ENCODE peak calls at places on chromosome 4, in ten cellular contexts. One of them, this sample, is unnamed.

GRCh38 chr4:173074501-173074946 is 94.1 kb upstream of the GALNT7 start:
- DNase-seq in NCI-H1105 treated with DMSO at 0.1 percent for 48 hours: no peak
- DNase-seq in psoas muscle: no peak
- DNase-seq in effector memory CD8-positive, alpha-beta T cell: no peak
- DNase-seq in NCI-H524: peak; percentile 13
- DNase-seq in left lung: no peak
- DNase-seq in activated effector memory CD4-positive, alpha-beta T cell treated with anti-CD3 and anti-CD28 coated beads, Interleukin-2, amount 50 U/mL, for 16 hours: no peak
- DNase-seq in type B pancreatic cell: no peak
- DNase-seq in iris pigment epithelial cell: peak; percentile 95
- DNase-seq in NCI-H446: peak; percentile 19
- DNase-seq in this sample: no peak

GRCh38 chr4:95107635-95108034 is 349.9 kb downstream of the BMPR1B start:
- DNase-seq in psoas muscle: peak; percentile 19
- DNase-seq in NCI-H1105 treated with DMSO at 0.1 percent for 48 hours: no peak
- DNase-seq in effector memory CD8-positive, alpha-beta T cell: no peak
- DNase-seq in activated effector memory CD4-positive, alpha-beta T cell treated with anti-CD3 and anti-CD28 coated beads, Interleukin-2, amount 50 U/mL, for 16 hours: no peak
- DNase-seq in NCI-H446: no peak
- DNase-seq in NCI-H524: no peak
- DNase-seq in iris pigment epithelial cell: peak; percentile 68
- DNase-seq in left lung: no peak
- DNase-seq in type B pancreatic cell: no peak
- DNase-seq in this sample: no peak

GRCh38 chr4:69485130-69485529 is 10.6 kb downstream of the UGT2B4 start:
- DNase-seq in iris pigment epithelial cell: no peak
- DNase-seq in psoas muscle: no peak
- DNase-seq in activated effector memory CD4-positive, alpha-beta T cell treated with anti-CD3 and anti-CD28 coated beads, Interleukin-2, amount 50 U/mL, for 16 hours: no peak
- DNase-seq in NCI-H1105 treated with DMSO at 0.1 percent for 48 hours: no peak
- DNase-seq in type B pancreatic cell: no peak
- DNase-seq in NCI-H446: no peak
- DNase-seq in effector memory CD8-positive, alpha-beta T cell: no peak
- DNase-seq in left lung: no peak
- DNase-seq in NCI-H524: no peak
- DNase-seq in this sample: no peak

GRCh38 chr4:66964467-66964866 is 580.8 kb downstream of the CENPC start:
- DNase-seq in psoas muscle: no peak
- DNase-seq in NCI-H446: no peak
- DNase-seq in type B pancreatic cell: no peak
- DNase-seq in NCI-H1105 treated with DMSO at 0.1 percent for 48 hours: no peak
- DNase-seq in iris pigment epithelial cell: no peak
- DNase-seq in activated effector memory CD4-positive, alpha-beta T cell treated with anti-CD3 and anti-CD28 coated beads, Interleukin-2, amount 50 U/mL, for 16 hours: no peak
- DNase-seq in effector memory CD8-positive, alpha-beta T cell: no peak
- DNase-seq in left lung: no peak
- DNase-seq in NCI-H524: no peak
- DNase-seq in this sample: no peak

GRCh38 chr4:176745902-176746301 is 46.8 kb downstream of the VEGFC start:
- DNase-seq in psoas muscle: no peak
- DNase-seq in type B pancreatic cell: no peak
- DNase-seq in left lung: no peak
- DNase-seq in NCI-H1105 treated with DMSO at 0.1 percent for 48 hours: no peak
- DNase-seq in iris pigment epithelial cell: peak; percentile 10
- DNase-seq in NCI-H524: no peak
- DNase-seq in NCI-H446: no peak
- DNase-seq in effector memory CD8-positive, alpha-beta T cell: no peak
- DNase-seq in activated effector memory CD4-positive, alpha-beta T cell treated with anti-CD3 and anti-CD28 coated beads, Interleukin-2, amount 50 U/mL, for 16 hours: no peak
- DNase-seq in this sample: no peak

GRCh38 chr4:36316544-36317082 is 35.2 kb downstream of the DTHD1 start:
- DNase-seq in effector memory CD8-positive, alpha-beta T cell: no peak
- DNase-seq in iris pigment epithelial cell: peak; percentile 5
- DNase-seq in activated effector memory CD4-positive, alpha-beta T cell treated with anti-CD3 and anti-CD28 coated beads, Interleukin-2, amount 50 U/mL, for 16 hours: no peak
- DNase-seq in left lung: no peak
- DNase-seq in type B pancreatic cell: no peak
- DNase-seq in psoas muscle: no peak
- DNase-seq in NCI-H1105 treated with DMSO at 0.1 percent for 48 hours: no peak
- DNase-seq in NCI-H446: no peak
- DNase-seq in NCI-H524: no peak
- DNase-seq in this sample: no peak

GRCh38 chr4:6377626-6378492 is 94.6 kb downstream of the PPP2R2C start:
- DNase-seq in effector memory CD8-positive, alpha-beta T cell: no peak
- DNase-seq in left lung: peak; percentile 72
- DNase-seq in activated effector memory CD4-positive, alpha-beta T cell treated with anti-CD3 and anti-CD28 coated beads, Interleukin-2, amount 50 U/mL, for 16 hours: no peak
- DNase-seq in NCI-H446: no peak
- DNase-seq in NCI-H524: no peak
- DNase-seq in psoas muscle: no peak
- DNase-seq in iris pigment epithelial cell: no peak
- DNase-seq in type B pancreatic cell: no peak
- DNase-seq in NCI-H1105 treated with DMSO at 0.1 percent for 48 hours: no peak
- DNase-seq in this sample: no peak

GRCh38 chr4:174084542-174084941 is 198.9 kb downstream of the FBXO8 start:
- DNase-seq in activated effector memory CD4-positive, alpha-beta T cell treated with anti-CD3 and anti-CD28 coated beads, Interleukin-2, amount 50 U/mL, for 16 hours: no peak
- DNase-seq in NCI-H1105 treated with DMSO at 0.1 percent for 48 hours: no peak
- DNase-seq in NCI-H524: no peak
- DNase-seq in type B pancreatic cell: no peak
- DNase-seq in effector memory CD8-positive, alpha-beta T cell: no peak
- DNase-seq in psoas muscle: no peak
- DNase-seq in left lung: no peak
- DNase-seq in NCI-H446: no peak
- DNase-seq in iris pigment epithelial cell: no peak
- DNase-seq in this sample: no peak

GRCh38 chr4:169818063-169818679 is 60.4 kb upstream of the HPF1 start:
- DNase-seq in type B pancreatic cell: no peak
- DNase-seq in NCI-H524: no peak
- DNase-seq in activated effector memory CD4-positive, alpha-beta T cell treated with anti-CD3 and anti-CD28 coated beads, Interleukin-2, amount 50 U/mL, for 16 hours: no peak
- DNase-seq in iris pigment epithelial cell: no peak
- DNase-seq in psoas muscle: no peak
- DNase-seq in left lung: no peak
- DNase-seq in NCI-H1105 treated with DMSO at 0.1 percent for 48 hours: no peak
- DNase-seq in effector memory CD8-positive, alpha-beta T cell: no peak
- DNase-seq in NCI-H446: no peak
- DNase-seq in this sample: no peak

GRCh38 chr4:182929296-182929695 is 12.1 kb upstream of the DCTD start:
- DNase-seq in left lung: no peak
- DNase-seq in effector memory CD8-positive, alpha-beta T cell: no peak
- DNase-seq in activated effector memory CD4-positive, alpha-beta T cell treated with anti-CD3 and anti-CD28 coated beads, Interleukin-2, amount 50 U/mL, for 16 hours: no peak
- DNase-seq in type B pancreatic cell: no peak
- DNase-seq in NCI-H524: no peak
- DNase-seq in NCI-H1105 treated with DMSO at 0.1 percent for 48 hours: no peak
- DNase-seq in iris pigment epithelial cell: peak; percentile 95
- DNase-seq in NCI-H446: no peak
- DNase-seq in psoas muscle: no peak
- DNase-seq in this sample: no peak

GRCh38 chr4:166091914-166092510 is 219.0 kb downstream of the TLL1 start:
- DNase-seq in NCI-H1105 treated with DMSO at 0.1 percent for 48 hours: peak; percentile 52
- DNase-seq in activated effector memory CD4-positive, alpha-beta T cell treated with anti-CD3 and anti-CD28 coated beads, Interleukin-2, amount 50 U/mL, for 16 hours: no peak
- DNase-seq in type B pancreatic cell: no peak
- DNase-seq in effector memory CD8-positive, alpha-beta T cell: no peak
- DNase-seq in NCI-H446: peak; percentile 58
- DNase-seq in iris pigment epithelial cell: peak; percentile 38
- DNase-seq in NCI-H524: no peak
- DNase-seq in left lung: no peak
- DNase-seq in psoas muscle: no peak
- DNase-seq in this sample: no peak

GRCh38 chr4:74433541-74434172 is 11.3 kb upstream of the AREG start:
- DNase-seq in NCI-H524: no peak
- DNase-seq in activated effector memory CD4-positive, alpha-beta T cell treated with anti-CD3 and anti-CD28 coated beads, Interleukin-2, amount 50 U/mL, for 16 hours: no peak
- DNase-seq in left lung: no peak
- DNase-seq in psoas muscle: no peak
- DNase-seq in NCI-H446: no peak
- DNase-seq in type B pancreatic cell: no peak
- DNase-seq in NCI-H1105 treated with DMSO at 0.1 percent for 48 hours: no peak
- DNase-seq in iris pigment epithelial cell: no peak
- DNase-seq in effector memory CD8-positive, alpha-beta T cell: no peak
- DNase-seq in this sample: no peak

GRCh38 chr4:17511041-17511949 is 595 bp downstream of the QDPR start:
- DNase-seq in psoas muscle: peak; percentile 65
- DNase-seq in iris pigment epithelial cell: peak; percentile 55
- DNase-seq in effector memory CD8-positive, alpha-beta T cell: no peak
- DNase-seq in activated effector memory CD4-positive, alpha-beta T cell treated with anti-CD3 and anti-CD28 coated beads, Interleukin-2, amount 50 U/mL, for 16 hours: peak; percentile 81
- DNase-seq in NCI-H1105 treated with DMSO at 0.1 percent for 48 hours: no peak
- DNase-seq in left lung: peak; percentile 89
- DNase-seq in type B pancreatic cell: no peak
- DNase-seq in NCI-H446: peak; percentile 21
- DNase-seq in NCI-H524: peak; percentile 9
- DNase-seq in this sample: no peak

GRCh38 chr4:153735901-153736461 is 23.8 kb downstream of the RNF175 start:
- DNase-seq in NCI-H524: no peak
- DNase-seq in psoas muscle: no peak
- DNase-seq in activated effector memory CD4-positive, alpha-beta T cell treated with anti-CD3 and anti-CD28 coated beads, Interleukin-2, amount 50 U/mL, for 16 hours: no peak
- DNase-seq in NCI-H1105 treated with DMSO at 0.1 percent for 48 hours: no peak
- DNase-seq in left lung: no peak
- DNase-seq in NCI-H446: no peak
- DNase-seq in effector memory CD8-positive, alpha-beta T cell: no peak
- DNase-seq in type B pancreatic cell: no peak
- DNase-seq in iris pigment epithelial cell: peak; percentile 20
- DNase-seq in this sample: no peak

GRCh38 chr4:47145630-47146029 is 114.3 kb downstream of the GABRB1 start:
- DNase-seq in left lung: no peak
- DNase-seq in NCI-H446: peak; percentile 2
- DNase-seq in effector memory CD8-positive, alpha-beta T cell: no peak
- DNase-seq in NCI-H524: peak; percentile 32
- DNase-seq in iris pigment epithelial cell: peak; percentile 71
- DNase-seq in psoas muscle: no peak
- DNase-seq in activated effector memory CD4-positive, alpha-beta T cell treated with anti-CD3 and anti-CD28 coated beads, Interleukin-2, amount 50 U/mL, for 16 hours: no peak
- DNase-seq in type B pancreatic cell: no peak
- DNase-seq in NCI-H1105 treated with DMSO at 0.1 percent for 48 hours: no peak
- DNase-seq in this sample: no peak

GRCh38 chr4:8675383-8675782 is 82.8 kb downstream of the CPZ start:
- DNase-seq in type B pancreatic cell: no peak
- DNase-seq in left lung: no peak
- DNase-seq in psoas muscle: no peak
- DNase-seq in iris pigment epithelial cell: peak; percentile 7
- DNase-seq in activated effector memory CD4-positive, alpha-beta T cell treated with anti-CD3 and anti-CD28 coated beads, Interleukin-2, amount 50 U/mL, for 16 hours: no peak
- DNase-seq in NCI-H446: no peak
- DNase-seq in effector memory CD8-positive, alpha-beta T cell: no peak
- DNase-seq in NCI-H1105 treated with DMSO at 0.1 percent for 48 hours: no peak
- DNase-seq in NCI-H524: no peak
- DNase-seq in this sample: no peak

GRCh38 chr4:1261107-1261928 is 12.4 kb upstream of the CTBP1 start:
- DNase-seq in NCI-H524: no peak
- DNase-seq in psoas muscle: no peak
- DNase-seq in NCI-H446: no peak
- DNase-seq in type B pancreatic cell: no peak
- DNase-seq in effector memory CD8-positive, alpha-beta T cell: no peak
- DNase-seq in left lung: peak; percentile 61
- DNase-seq in iris pigment epithelial cell: no peak
- DNase-seq in NCI-H1105 treated with DMSO at 0.1 percent for 48 hours: no peak
- DNase-seq in activated effector memory CD4-positive, alpha-beta T cell treated with anti-CD3 and anti-CD28 coated beads, Interleukin-2, amount 50 U/mL, for 16 hours: no peak
- DNase-seq in this sample: no peak

GRCh38 chr4:56374956-56375355 is 12.3 kb downstream of the AASDH start:
- DNase-seq in NCI-H1105 treated with DMSO at 0.1 percent for 48 hours: no peak
- DNase-seq in psoas muscle: no peak
- DNase-seq in type B pancreatic cell: no peak
- DNase-seq in NCI-H446: no peak
- DNase-seq in NCI-H524: no peak
- DNase-seq in effector memory CD8-positive, alpha-beta T cell: no peak
- DNase-seq in iris pigment epithelial cell: no peak
- DNase-seq in left lung: no peak
- DNase-seq in activated effector memory CD4-positive, alpha-beta T cell treated with anti-CD3 and anti-CD28 coated beads, Interleukin-2, amount 50 U/mL, for 16 hours: no peak
- DNase-seq in this sample: no peak

GRCh38 chr4:137393043-137393442 is 139.3 kb downstream of the PCDH18 start:
- DNase-seq in psoas muscle: no peak
- DNase-seq in NCI-H1105 treated with DMSO at 0.1 percent for 48 hours: peak; percentile 44
- DNase-seq in NCI-H446: peak; percentile 42
- DNase-seq in type B pancreatic cell: no peak
- DNase-seq in iris pigment epithelial cell: peak; percentile 85
- DNase-seq in activated effector memory CD4-positive, alpha-beta T cell treated with anti-CD3 and anti-CD28 coated beads, Interleukin-2, amount 50 U/mL, for 16 hours: no peak
- DNase-seq in left lung: no peak
- DNase-seq in effector memory CD8-positive, alpha-beta T cell: no peak
- DNase-seq in NCI-H524: peak; percentile 5
- DNase-seq in this sample: no peak

GRCh38 chr4:10589308-10589707 is 95.3 kb downstream of the CLNK start:
- DNase-seq in iris pigment epithelial cell: peak; percentile 30
- DNase-seq in effector memory CD8-positive, alpha-beta T cell: no peak
- DNase-seq in NCI-H524: no peak
- DNase-seq in activated effector memory CD4-positive, alpha-beta T cell treated with anti-CD3 and anti-CD28 coated beads, Interleukin-2, amount 50 U/mL, for 16 hours: no peak
- DNase-seq in psoas muscle: no peak
- DNase-seq in NCI-H1105 treated with DMSO at 0.1 percent for 48 hours: no peak
- DNase-seq in type B pancreatic cell: no peak
- DNase-seq in NCI-H446: no peak
- DNase-seq in left lung: no peak
- DNase-seq in this sample: no peak

GRCh38 chr4:136831553-136831952 is 700.7 kb downstream of the PCDH18 start:
- DNase-seq in iris pigment epithelial cell: no peak
- DNase-seq in left lung: no peak
- DNase-seq in NCI-H446: no peak
- DNase-seq in activated effector memory CD4-positive, alpha-beta T cell treated with anti-CD3 and anti-CD28 coated beads, Interleukin-2, amount 50 U/mL, for 16 hours: no peak
- DNase-seq in psoas muscle: no peak
- DNase-seq in NCI-H524: peak; percentile 24
- DNase-seq in NCI-H1105 treated with DMSO at 0.1 percent for 48 hours: no peak
- DNase-seq in type B pancreatic cell: no peak
- DNase-seq in effector memory CD8-positive, alpha-beta T cell: no peak
- DNase-seq in this sample: no peak

GRCh38 chr4:151806511-151806927 is 45.7 kb upstream of the GATB start:
- DNase-seq in type B pancreatic cell: no peak
- DNase-seq in NCI-H524: no peak
- DNase-seq in NCI-H1105 treated with DMSO at 0.1 percent for 48 hours: no peak
- DNase-seq in iris pigment epithelial cell: peak; percentile 78
- DNase-seq in psoas muscle: no peak
- DNase-seq in activated effector memory CD4-positive, alpha-beta T cell treated with anti-CD3 and anti-CD28 coated beads, Interleukin-2, amount 50 U/mL, for 16 hours: no peak
- DNase-seq in effector memory CD8-positive, alpha-beta T cell: no peak
- DNase-seq in left lung: no peak
- DNase-seq in NCI-H446: no peak
- DNase-seq in this sample: no peak

GRCh38 chr4:174522183-174523002 is at the start of gene HPGD:
- DNase-seq in left lung: peak; percentile 91
- DNase-seq in type B pancreatic cell: peak; percentile 70
- DNase-seq in effector memory CD8-positive, alpha-beta T cell: peak; percentile 9
- DNase-seq in psoas muscle: peak; percentile 58
- DNase-seq in activated effector memory CD4-positive, alpha-beta T cell treated with anti-CD3 and anti-CD28 coated beads, Interleukin-2, amount 50 U/mL, for 16 hours: peak; percentile 83
- DNase-seq in NCI-H524: peak; percentile 6
- DNase-seq in NCI-H446: no peak
- DNase-seq in NCI-H1105 treated with DMSO at 0.1 percent for 48 hours: peak; percentile 37
- DNase-seq in iris pigment epithelial cell: peak; percentile 8
- DNase-seq in this sample: no peak

GRCh38 chr4:158193171-158193749 is 17.0 kb upstream of the TMEM144 start:
- DNase-seq in NCI-H1105 treated with DMSO at 0.1 percent for 48 hours: peak; percentile 27
- DNase-seq in activated effector memory CD4-positive, alpha-beta T cell treated with anti-CD3 and anti-CD28 coated beads, Interleukin-2, amount 50 U/mL, for 16 hours: no peak
- DNase-seq in psoas muscle: no peak
- DNase-seq in NCI-H446: peak; percentile 47
- DNase-seq in NCI-H524: no peak
- DNase-seq in left lung: no peak
- DNase-seq in type B pancreatic cell: no peak
- DNase-seq in iris pigment epithelial cell: peak; percentile 35
- DNase-seq in effector memory CD8-positive, alpha-beta T cell: no peak
- DNase-seq in this sample: no peak

GRCh38 chr4:138669479-138670165 is 346.0 kb upstream of the NOCT start:
- DNase-seq in NCI-H524: no peak
- DNase-seq in NCI-H1105 treated with DMSO at 0.1 percent for 48 hours: no peak
- DNase-seq in activated effector memory CD4-positive, alpha-beta T cell treated with anti-CD3 and anti-CD28 coated beads, Interleukin-2, amount 50 U/mL, for 16 hours: no peak
- DNase-seq in effector memory CD8-positive, alpha-beta T cell: no peak
- DNase-seq in psoas muscle: no peak
- DNase-seq in type B pancreatic cell: no peak
- DNase-seq in NCI-H446: no peak
- DNase-seq in iris pigment epithelial cell: peak; percentile 89
- DNase-seq in left lung: no peak
- DNase-seq in this sample: no peak

GRCh38 chr4:176444741-176445140 is 125.0 kb downstream of the SPCS3 start:
- DNase-seq in NCI-H524: no peak
- DNase-seq in psoas muscle: no peak
- DNase-seq in left lung: no peak
- DNase-seq in NCI-H446: no peak
- DNase-seq in activated effector memory CD4-positive, alpha-beta T cell treated with anti-CD3 and anti-CD28 coated beads, Interleukin-2, amount 50 U/mL, for 16 hours: no peak
- DNase-seq in NCI-H1105 treated with DMSO at 0.1 percent for 48 hours: no peak
- DNase-seq in effector memory CD8-positive, alpha-beta T cell: no peak
- DNase-seq in iris pigment epithelial cell: peak; percentile 86
- DNase-seq in type B pancreatic cell: no peak
- DNase-seq in this sample: no peak

GRCh38 chr4:101458914-101459313 is 111.6 kb upstream of the PPP3CA start:
- DNase-seq in left lung: no peak
- DNase-seq in activated effector memory CD4-positive, alpha-beta T cell treated with anti-CD3 and anti-CD28 coated beads, Interleukin-2, amount 50 U/mL, for 16 hours: no peak
- DNase-seq in type B pancreatic cell: no peak
- DNase-seq in NCI-H1105 treated with DMSO at 0.1 percent for 48 hours: no peak
- DNase-seq in NCI-H524: no peak
- DNase-seq in NCI-H446: no peak
- DNase-seq in psoas muscle: no peak
- DNase-seq in effector memory CD8-positive, alpha-beta T cell: no peak
- DNase-seq in iris pigment epithelial cell: peak; percentile 71
- DNase-seq in this sample: no peak

GRCh38 chr4:182207806-182208483 is 35.3 kb upstream of the TENM3 start:
- DNase-seq in NCI-H524: no peak
- DNase-seq in effector memory CD8-positive, alpha-beta T cell: no peak
- DNase-seq in psoas muscle: no peak
- DNase-seq in type B pancreatic cell: no peak
- DNase-seq in NCI-H446: no peak
- DNase-seq in NCI-H1105 treated with DMSO at 0.1 percent for 48 hours: no peak
- DNase-seq in left lung: no peak
- DNase-seq in iris pigment epithelial cell: peak; percentile 96
- DNase-seq in activated effector memory CD4-positive, alpha-beta T cell treated with anti-CD3 and anti-CD28 coated beads, Interleukin-2, amount 50 U/mL, for 16 hours: no peak
- DNase-seq in this sample: no peak

This sample was measured in breast epithelium.